ENCODE peak calls at places on chromosomes 3 and 15, in five cellular contexts. I is A549, P is K562, X is HepG2, O is GM12878. W is an unnamed sample.
A peak's percentile ranks its signal among the peaks of the same experiment; 100 is the strongest.

GRCh38 chr3:124783696-124784095 is 53.4 kb downstream of the UMPS start:
- DNase-seq in I (no peak), P (no peak), X (no peak), O (no peak), W (no peak)

GRCh38 chr15:31774045-31774444 is 256.3 kb upstream of the CHRNA7 start:
- DNase-seq in I (no peak), P (no peak), X (no peak), O (no peak), W (peak; percentile 28)

GRCh38 chr3:114929971-114930732 is 216.9 kb downstream of the ZBTB20 start:
- DNase-seq in I (no peak), P (no peak), X (no peak), O (no peak), W (no peak)

GRCh38 chr3:157582634-157582968 is 79.4 kb upstream of the VEPH1 start:
- DNase-seq in I (no peak), P (no peak), X (no peak), O (no peak), W (no peak)

GRCh38 chr3:76040946-76041345 is 255.6 kb upstream of the ZNF717 start:
- DNase-seq in I (no peak), P (no peak), X (no peak), O (no peak), W (no peak)

GRCh38 chr3:141368062-141368924 is at the start of gene ZBTB38:
- DNase-seq in I (peak; percentile 98), P (peak; percentile 91), X (peak; percentile 97), O (no peak), W (peak; percentile 87)

GRCh38 chr15:63111481-63111880 is 10.2 kb upstream of the LACTB start:
- DNase-seq in I (no peak), P (no peak), X (no peak), O (no peak), W (no peak)

GRCh38 chr3:196954832-196955231 is 12.5 kb upstream of the NCBP2 start:
- DNase-seq in I (no peak), P (no peak), X (no peak), O (no peak), W (no peak)

GRCh38 chr15:53978248-53978906 is at the start of gene UNC13C:
- DNase-seq in I (peak; percentile 21), P (no peak), X (peak; percentile 1), O (no peak), W (peak; percentile 56)

GRCh38 chr15:77255385-77255784 is 164.5 kb downstream of the PEAK1 start:
- DNase-seq in I (no peak), P (no peak), X (no peak), O (no peak), W (no peak)

GRCh38 chr15:80234883-80235282 is 17.1 kb downstream of the CTXND1 start:
- DNase-seq in I (peak; percentile 58), P (peak; percentile 53), X (no peak), O (no peak), W (peak; percentile 73)

GRCh38 chr3:177982034-177982433 is 554.2 kb upstream of the KCNMB2 start:
- DNase-seq in I (no peak), P (no peak), X (no peak), O (no peak), W (no peak)

GRCh38 chr15:75178171-75178937 is 23.3 kb upstream of the C15orf39 start:
- DNase-seq in I (no peak), P (peak; percentile 96), X (peak; percentile 75), O (no peak), W (peak; percentile 71)

GRCh38 chr15:70089692-70089971 is 8.1 kb downstream of the TLE3 start:
- DNase-seq in I (no peak), P (no peak), X (no peak), O (no peak), W (no peak)

GRCh38 chr3:35307296-35307695 is 332.0 kb upstream of the ARPP21 start:
- DNase-seq in I (no peak), P (no peak), X (no peak), O (no peak), W (no peak)

GRCh38 chr3:146772211-146772743 is 167.1 kb upstream of the PLSCR5 start:
- DNase-seq in I (no peak), P (no peak), X (no peak), O (no peak), W (no peak)

GRCh38 chr3:127274200-127274599 is 13.6 kb downstream of the PRR20G start:
- DNase-seq in I (no peak), P (no peak), X (no peak), O (no peak), W (no peak)

GRCh38 chr15:85730001-85730820 is 64.5 kb downstream of the KLHL25 start:
- DNase-seq in I (peak; percentile 74), P (peak; percentile 65), X (peak; percentile 53), O (no peak), W (peak; percentile 83)

GRCh38 chr15:43299411-43299810 is 31.0 kb downstream of the LCMT2 start:
- DNase-seq in I (no peak), P (no peak), X (no peak), O (no peak), W (no peak)

GRCh38 chr3:133999891-134000685 is 29.6 kb downstream of the SLCO2A1 start:
- DNase-seq in I (no peak), P (no peak), X (no peak), O (no peak), W (no peak)

GRCh38 chr3:138726966-138727365 is 107.8 kb downstream of the PIK3CB start:
- DNase-seq in I (no peak), P (no peak), X (no peak), O (no peak), W (no peak)

GRCh38 chr3:158489181-158489580 is 81.8 kb upstream of the MLF1 start:
- DNase-seq in I (no peak), P (no peak), X (no peak), O (no peak), W (no peak)

GRCh38 chr15:41180206-41180789 is 50.3 kb downstream of the EXD1 start:
- DNase-seq in I (no peak), P (no peak), X (no peak), O (no peak), W (no peak)

GRCh38 chr15:29887719-29888118 is 65.5 kb upstream of the TJP1 start:
- DNase-seq in I (no peak), P (no peak), X (no peak), O (no peak), W (no peak)

GRCh38 chr3:120496278-120496975 is 45.6 kb upstream of the FSTL1 start:
- DNase-seq in I (peak; percentile 21), P (no peak), X (no peak), O (no peak), W (no peak)

GRCh38 chr3:108849075-108849474 is 26.5 kb downstream of the TRAT1 start:
- DNase-seq in I (no peak), P (no peak), X (no peak), O (no peak), W (no peak)

GRCh38 chr3:94146455-94146854 is 83.6 kb downstream of the NSUN3 start:
- DNase-seq in I (no peak), P (no peak), X (no peak), O (no peak), W (peak; percentile 22)

GRCh38 chr3:3744826-3745225 is 54.4 kb upstream of the LRRN1 start:
- DNase-seq in I (no peak), P (no peak), X (no peak), O (no peak), W (no peak)

GRCh38 chr3:16322189-16322588 is 57.2 kb downstream of the OXNAD1 start:
- DNase-seq in I (no peak), P (no peak), X (no peak), O (no peak), W (no peak)

GRCh38 chr15:85579957-85580694 is 199.7 kb downstream of the AKAP13 start:
- DNase-seq in I (peak; percentile 80), P (no peak), X (no peak), O (no peak), W (no peak)

GRCh38 chr3:46922871-46923558 is 45.5 kb downstream of the PTH1R start:
- DNase-seq in I (no peak), P (no peak), X (no peak), O (no peak), W (no peak)

DNA sequence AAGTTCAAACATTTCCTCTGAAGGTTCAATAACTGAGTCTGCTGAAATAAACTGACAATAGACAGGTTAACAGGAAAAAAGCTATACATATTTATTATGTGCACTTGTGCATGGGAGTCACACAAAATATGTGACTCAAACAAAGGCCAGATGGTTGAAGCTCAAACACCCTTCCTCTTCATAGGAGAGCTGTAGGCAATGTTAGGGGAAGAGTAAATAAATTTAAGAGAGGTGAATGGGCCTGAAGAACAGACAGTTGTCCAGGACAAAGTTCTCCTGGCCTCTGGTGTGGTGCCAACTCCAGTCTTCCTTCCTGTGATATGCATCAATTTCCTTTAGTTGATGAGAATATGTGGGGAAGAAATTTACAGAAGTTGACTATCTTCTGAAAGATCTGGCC is 96.2 kb upstream of the IGSF10 start:
- DNase-seq in I (no peak), P (no peak), X (no peak), O (no peak), W (no peak)
- H3K4me2 ChIP-seq in I (no peak overlapping the region), P (no peak overlapping the region), X (no peak overlapping the region), O (no peak overlapping the region), W (no peak overlapping the region)

DNA sequence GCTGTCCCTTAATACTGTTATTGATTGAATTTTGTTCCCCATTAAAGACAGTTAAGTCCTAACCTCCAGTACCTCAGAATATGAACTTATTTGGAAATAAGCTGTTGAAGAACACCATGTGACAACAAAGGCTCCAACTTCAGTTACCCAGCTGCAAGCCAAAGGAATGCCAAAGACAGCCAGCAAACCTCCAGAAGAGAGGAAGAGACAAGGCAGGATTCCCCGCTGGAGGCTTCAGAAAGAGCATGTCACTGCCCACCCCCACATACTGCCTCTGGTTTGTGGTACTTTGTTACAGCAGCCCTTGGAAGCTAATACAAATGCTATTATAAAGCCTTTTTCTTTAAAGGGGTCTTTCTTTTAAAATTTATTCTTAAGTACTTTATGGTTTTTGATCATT is 18.4 kb upstream of the NEK10 start:
- DNase-seq in I (no peak), P (no peak), X (no peak), O (no peak), W (peak; percentile 55)
- TF ChIP-seq JUNB in I (no peak), P (no peak), X (no peak), O (no peak), W (no peak)

DNA sequence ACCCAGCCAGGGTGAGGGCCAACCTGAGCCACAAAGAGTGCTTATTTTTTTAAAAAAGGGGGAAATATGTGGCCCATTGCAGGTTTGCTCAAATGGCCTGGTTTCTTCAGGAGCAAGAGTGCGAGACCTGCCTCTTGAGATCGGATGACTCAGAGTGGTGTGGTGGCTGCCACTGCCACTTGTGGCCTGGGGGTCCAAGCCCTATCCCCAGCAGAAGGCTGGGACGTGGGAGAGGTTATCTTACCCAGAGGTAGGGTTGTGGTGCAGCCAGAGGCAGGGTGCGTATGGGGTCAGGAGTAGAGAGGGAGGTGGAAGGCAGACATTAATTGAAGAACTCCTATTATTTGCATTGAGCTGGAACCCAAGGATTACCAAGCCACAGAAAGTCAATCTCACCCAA is 83.2 kb upstream of the SMAD3 start:
- DNase-seq in I (no peak), P (no peak), X (no peak), O (no peak), W (no peak)
- H3K4me2 ChIP-seq in I (no peak overlapping the region), P (no peak overlapping the region), X (no peak overlapping the region), O (no peak overlapping the region), W (no peak overlapping the region)

DNA sequence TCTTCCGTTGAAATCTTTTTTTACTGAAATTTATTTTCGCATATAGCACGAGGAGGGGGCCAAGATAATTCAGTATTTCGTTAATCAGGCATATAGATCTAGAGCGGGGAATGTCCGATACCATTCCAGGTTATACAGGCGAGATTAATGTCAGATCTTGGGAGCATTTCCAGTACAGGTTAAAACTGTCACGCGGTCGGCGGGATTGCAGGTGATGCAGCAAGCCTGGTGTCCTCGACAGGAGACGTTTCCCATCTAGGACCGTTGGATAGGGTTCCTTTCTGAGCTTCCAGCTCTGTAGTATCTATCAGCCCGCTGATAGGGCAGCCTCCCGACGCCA is 363 bp upstream of the ABHD10 start:
- DNase-seq in I (no peak), P (no peak), X (no peak), O (no peak), W (no peak)
- TF ChIP-seq JUNB in I (no peak), P (no peak), X (no peak), O (no peak), W (no peak)